ENCODE peak calls at places on chromosomes 2 and 18, in six cellular contexts. Y is body of pancreas, V is A673, T is tibial nerve, L is esophagus squamous epithelium, P is HCT116. B is an unnamed sample. For H3K4me1 and H3K27me3, the result is how much of the 10 kb centered on the place peaks cover.

GRCh38 chr2:41595235-41595634 is 452.6 kb upstream of the PKDCC start:
- DNase-seq in Y (no peak), V (no peak), T (no peak), L (no peak), P (no peak), B (no peak)

GRCh38 chr2:163345795-163346573 is 389.8 kb downstream of the FIGN start:
- DNase-seq in Y (no peak), V (peak), T (peak), L (no peak), P (peak), B (no peak)

GRCh38 chr2:28621172-28622100 is 125.6 kb downstream of the PLB1 start:
- DNase-seq in Y (peak), V (peak), T (peak), L (peak), P (peak), B (peak)

GRCh38 chr2:160338891-160339290 is 138.8 kb upstream of the ITGB6 start:
- DNase-seq in Y (no peak), V (no peak), T (peak), L (no peak), P (no peak), B (no peak)

GRCh38 chr18:78602430-78602829 is 377.2 kb upstream of the SALL3 start:
- DNase-seq in Y (no peak), V (no peak), T (no peak), L (no peak), P (no peak), B (no peak)

GRCh38 chr2:179855673-179856072 is 5.7 kb downstream of the ZNF385B start:
- DNase-seq in Y (no peak), V (no peak), T (no peak), L (no peak), P (no peak), B (no peak)

GRCh38 chr2:34848132-34848531 is 1249.0 kb upstream of the FAM98A start:
- DNase-seq in Y (no peak), V (no peak), T (no peak), L (no peak), P (no peak), B (no peak)

GRCh38 chr2:215930505-215931233 is 82.7 kb downstream of the MREG start:
- DNase-seq in Y (no peak), V (no peak), T (no peak), L (no peak), P (no peak), B (no peak)

GRCh38 chr18:73296686-73297085 is 428.9 kb upstream of the NETO1 start:
- DNase-seq in Y (no peak), V (no peak), T (no peak), L (no peak), P (no peak), B (no peak)

GRCh38 chr2:168210898-168211570 is 36.4 kb downstream of the STK39 start:
- DNase-seq in Y (peak), V (peak), T (no peak), L (no peak), P (peak), B (no peak)

GRCh38 chr2:26316041-26316440 is 29.9 kb upstream of the SELENOI start:
- DNase-seq in Y (no peak), V (no peak), T (no peak), L (no peak), P (peak), B (no peak)

GRCh38 chr2:127153691-127154158 is 46.8 kb upstream of the BIN1 start:
- DNase-seq in Y (no peak), V (no peak), T (no peak), L (no peak), P (no peak), B (no peak)

GRCh38 chr18:13813271-13813849 is 10.6 kb upstream of the MC5R start:
- DNase-seq in Y (peak), V (peak), T (peak), L (no peak), P (peak), B (peak)

GRCh38 chr18:13809521-13810252 is 14.3 kb upstream of the MC5R start:
- DNase-seq in Y (peak), V (no peak), T (no peak), L (no peak), P (no peak), B (no peak)

GRCh38 chr18:13809025-13809384 is 14.9 kb upstream of the MC5R start:
- DNase-seq in Y (peak), V (no peak), T (no peak), L (no peak), P (no peak), B (no peak)

GRCh38 chr18:13810950-13811485 is 12.9 kb upstream of the MC5R start:
- DNase-seq in Y (no peak), V (no peak), T (no peak), L (no peak), P (no peak), B (no peak)

DNA sequence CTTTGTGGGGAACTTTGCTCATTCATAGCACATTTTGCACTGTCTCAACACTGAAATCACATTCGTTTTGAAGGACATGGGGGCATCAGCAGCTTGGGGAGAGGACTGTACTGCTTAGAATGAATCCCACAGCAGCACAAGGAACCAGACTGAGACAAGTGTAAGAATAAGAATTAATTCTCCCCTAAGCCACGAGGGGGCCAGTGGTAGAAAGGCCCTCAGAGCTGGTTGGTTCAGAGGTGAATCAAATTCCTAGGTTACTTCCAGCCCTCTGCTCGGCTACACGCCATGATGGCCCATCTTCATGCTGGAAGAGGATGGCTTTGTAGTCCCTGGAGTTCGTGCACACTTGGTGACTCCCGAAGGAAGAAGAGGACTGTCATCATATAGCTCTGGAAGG is 12.0 kb upstream of the MC5R start:
- DNase-seq in Y (no peak), V (peak), T (no peak), L (no peak), P (no peak), B (no peak)
- H3K4me1 ChIP-seq in Y (under half), V (under half), T (under half), L (under half), P (under half), B (under half)

DNA sequence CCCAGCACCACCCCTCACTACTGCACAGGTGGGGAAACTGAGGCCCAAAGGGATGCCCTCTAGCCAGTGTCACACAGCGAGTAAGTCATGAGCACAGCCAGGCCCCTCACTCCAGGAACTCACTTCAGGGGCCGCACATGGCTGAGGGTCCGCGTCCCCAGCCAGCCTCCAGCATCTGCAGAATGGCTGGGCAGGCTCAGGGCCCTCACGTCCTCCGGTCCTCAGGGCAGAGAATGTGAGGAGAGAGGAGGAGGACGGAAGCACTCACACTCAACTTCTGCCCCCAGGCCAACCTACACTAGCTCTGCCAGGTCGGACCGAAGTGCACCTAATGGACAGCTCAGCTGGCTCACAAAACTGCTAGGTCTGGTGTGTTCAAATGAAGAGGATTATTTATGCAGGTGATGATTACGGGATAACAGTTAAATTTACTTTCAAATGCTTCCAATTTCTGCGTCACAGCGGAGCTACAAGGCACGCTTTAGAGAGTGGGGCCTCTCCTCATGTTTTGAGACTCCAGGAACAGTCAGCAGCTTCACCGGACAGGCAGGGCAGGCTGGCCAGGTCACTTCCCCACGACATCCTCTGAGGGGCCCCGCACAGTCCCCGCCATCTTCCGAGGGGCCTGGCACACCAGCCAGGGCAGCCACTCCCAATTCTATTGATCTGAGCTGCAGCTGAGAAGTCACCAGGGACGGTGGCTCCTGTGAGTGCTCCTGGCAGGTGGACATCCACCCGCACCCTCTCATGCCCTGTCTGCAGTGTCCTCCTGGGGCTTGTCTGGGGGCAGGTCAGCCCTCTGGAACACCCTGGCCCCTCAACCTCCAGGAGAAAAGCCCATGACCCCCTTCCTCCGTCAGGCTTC is 26.5 kb downstream of the KIF1A start:
- DNase-seq in Y (no peak), V (no peak), T (no peak), L (no peak), P (no peak), B (no peak)
- H3K27me3 ChIP-seq in Y (under half), V (under half), T (under half), L (under half), P (under half), B (under half)

DNA sequence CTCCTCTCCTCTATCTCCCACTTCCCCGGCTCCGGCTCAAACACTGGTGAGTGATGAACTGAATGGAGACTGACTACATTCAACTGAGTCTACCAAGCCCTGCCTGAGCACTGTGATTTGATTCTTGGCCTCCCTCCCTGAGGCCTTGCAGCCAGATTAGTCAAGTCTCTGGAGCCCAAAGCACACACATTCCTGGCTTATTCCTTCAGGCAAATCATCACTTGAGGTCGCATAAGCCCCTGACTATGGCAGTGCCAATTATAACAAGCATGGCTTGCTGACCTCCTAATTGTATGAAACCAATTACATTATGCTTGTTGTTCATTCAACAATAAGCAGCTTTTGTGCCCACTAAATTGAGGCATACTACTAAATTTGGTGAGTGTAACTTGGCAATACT is 34.6 kb downstream of the EFEMP1 start:
- DNase-seq in Y (no peak), V (no peak), T (no peak), L (no peak), P (no peak), B (no peak)
- H3K4me1 ChIP-seq in Y (under half), V (half or more), T (half or more), L (under half), P (under half), B (under half)

GRCh38 chr2:217806480-217806760 is 196.4 kb downstream of the TNS1 start:
- DNase-seq in Y (no peak), V (no peak), T (no peak), L (no peak), P (no peak), B (no peak)
- H3K27me3 ChIP-seq in Y (under half), V (under half), T (under half), L (under half), P (under half), B (under half)

GRCh38 chr2:10397297-10397875 is 50.7 kb downstream of the ODC1 start:
- DNase-seq in Y (no peak), V (no peak), T (no peak), L (no peak), P (no peak), B (no peak)
- H3K4me1 ChIP-seq in Y (under half), V (under half), T (under half), L (half or more), P (under half), B (under half)

GRCh38 chr2:102661846-102662245 is 42.5 kb downstream of the SLC9A2 start:
- DNase-seq in Y (no peak), V (no peak), T (no peak), L (no peak), P (no peak), B (no peak)
- H3K27me3 ChIP-seq in Y (under half), V (under half), T (under half), L (under half), P (under half), B (under half)

GRCh38 chr18:58286793-58287625 is 243.0 kb downstream of the NEDD4L start:
- DNase-seq in Y (no peak), V (no peak), T (no peak), L (no peak), P (no peak), B (no peak)
- H3K4me1 ChIP-seq in Y (half or more), V (under half), T (under half), L (under half), P (under half), B (under half)

GRCh38 chr2:129904532-129905446 is 74.7 kb upstream of the RAB6C start:
- DNase-seq in Y (no peak), V (no peak), T (no peak), L (no peak), P (no peak), B (peak)
- H3K27me3 ChIP-seq in Y (under half), V (under half), T (under half), L (under half), P (under half), B (under half)

GRCh38 chr2:74503506-74504475 is 3.7 kb downstream of the PCGF1 start:
- DNase-seq in Y (no peak), V (no peak), T (peak), L (no peak), P (no peak), B (no peak)

GRCh38 chr2:74501335-74502071 is 2.1 kb upstream of the LBX2 start:
- DNase-seq in Y (no peak), V (no peak), T (no peak), L (no peak), P (no peak), B (no peak)

GRCh38 chr2:74502147-74502719 is 2.8 kb upstream of the LBX2 start:
- DNase-seq in Y (peak), V (no peak), T (no peak), L (no peak), P (no peak), B (peak)

GRCh38 chr2:74504591-74504990 is 2.9 kb downstream of the PCGF1 start:
- DNase-seq in Y (no peak), V (no peak), T (no peak), L (no peak), P (no peak), B (no peak)

GRCh38 chr2:74502720-74503505 is 3.5 kb upstream of the LBX2 start:
- DNase-seq in Y (peak), V (no peak), T (peak), L (peak), P (peak), B (peak)
- H3K4me1 ChIP-seq in Y (half or more), V (under half), T (half or more), L (half or more), P (half or more), B (half or more)

DNA sequence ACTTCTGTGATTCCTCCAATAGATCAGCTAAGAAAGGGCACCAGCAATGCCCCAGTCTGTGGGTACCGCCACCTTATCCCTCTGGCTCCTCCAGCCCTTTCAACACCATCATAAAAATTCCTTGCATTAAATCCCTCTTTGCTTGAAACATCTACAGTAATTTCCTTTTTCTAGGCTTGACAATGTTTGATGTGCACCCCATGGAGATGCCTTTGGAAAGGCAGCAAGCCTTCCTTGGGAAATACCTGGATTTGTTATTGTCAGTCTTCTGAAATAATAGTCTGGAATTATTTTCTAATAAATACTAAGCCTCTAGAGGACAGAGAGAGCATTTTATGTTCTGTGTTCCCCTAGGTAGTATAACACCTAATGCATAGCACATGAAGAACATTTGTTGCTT is 46.1 kb downstream of the NCKAP5 start:
- DNase-seq in Y (no peak), V (no peak), T (no peak), L (no peak), P (no peak), B (no peak)
- H3K27me3 ChIP-seq in Y (under half), V (under half), T (under half), L (under half), P (under half), B (under half)

B was measured in Caco-2.